ENCODE peak calls at places on chromosomes 4 and X, in eight cellular contexts. X is right lobe of liver, O is dorsolateral prefrontal cortex, I is heart left ventricle, R is uterus, Q is lung, L is progenitor cell of endocrine pancreas, N is endothelial cell. A is an unnamed sample.

GRCh38 chr4:48341776-48342558 is 638 bp downstream of the SLAIN2 start:
- DNase-seq in X (peak; percentile 76), O (peak; percentile 28), I (peak; percentile 71), R (peak; percentile 51), Q (peak; percentile 62), L (peak; percentile 56), N (peak; percentile 68), A (peak; percentile 59)

GRCh38 chr4:914531-914930 is 17.6 kb downstream of the GAK start:
- DNase-seq in X (peak; percentile 29), O (no peak), I (peak; percentile 4), R (no peak), Q (no peak), L (no peak), N (no peak), A (no peak)

GRCh38 chrX:97367149-97367548 is 483.4 kb downstream of the RPA4 start:
- DNase-seq in X (no peak), O (no peak), I (no peak), R (no peak), Q (no peak), L (no peak), N (no peak), A (no peak)

GRCh38 chr4:172134536-172134935 is 321.3 kb downstream of the GALNTL6 start:
- DNase-seq in X (no peak), O (no peak), I (no peak), R (no peak), Q (no peak), L (no peak), N (no peak), A (no peak)

GRCh38 chr4:163649557-163650091 is 155.1 kb downstream of the TMA16 start:
- DNase-seq in X (no peak), O (no peak), I (no peak), R (no peak), Q (no peak), L (no peak), N (no peak), A (no peak)

GRCh38 chrX:38939067-38939466 is 137.8 kb downstream of the MID1IP1 start:
- DNase-seq in X (no peak), O (no peak), I (no peak), R (peak; percentile 22), Q (no peak), L (no peak), N (no peak), A (no peak)

GRCh38 chr4:2259036-2259540 is 2.8 kb downstream of the MXD4 start:
- DNase-seq in X (no peak), O (no peak), I (no peak), R (peak; percentile 32), Q (no peak), L (peak; percentile 8), N (no peak), A (no peak)

GRCh38 chrX:46255066-46255465 is 290.2 kb downstream of the ZNF674 start:
- DNase-seq in X (no peak), O (no peak), I (no peak), R (no peak), Q (no peak), L (no peak), N (no peak), A (no peak)

GRCh38 chr4:179415842-179416223 is 1973.6 kb upstream of the AGA start:
- DNase-seq in X (no peak), O (no peak), I (no peak), R (no peak), Q (no peak), L (no peak), N (no peak), A (no peak)

GRCh38 chrX:148634591-148634990 is 134.2 kb downstream of the AFF2 start:
- DNase-seq in X (no peak), O (no peak), I (no peak), R (no peak), Q (no peak), L (no peak), N (no peak), A (no peak)

GRCh38 chrX:71543316-71543715 is 10.4 kb downstream of the OGT start:
- DNase-seq in X (no peak), O (no peak), I (no peak), R (no peak), Q (no peak), L (no peak), N (no peak), A (no peak)

GRCh38 chr4:13698296-13698695 is 70.8 kb upstream of the BOD1L1 start:
- DNase-seq in X (no peak), O (no peak), I (no peak), R (no peak), Q (no peak), L (no peak), N (no peak), A (no peak)

GRCh38 chrX:1390621-1391369 is 1.1 kb downstream of the SLC25A6 start:
- DNase-seq in X (peak; percentile 55), O (peak; percentile 6), I (peak; percentile 43), R (no peak), Q (no peak), L (no peak), N (no peak), A (no peak)

GRCh38 chrX:9832811-9833210 is 46.6 kb downstream of the SHROOM2 start:
- DNase-seq in X (no peak), O (no peak), I (no peak), R (no peak), Q (no peak), L (no peak), N (peak; percentile 7), A (no peak)

GRCh38 chr4:184792950-184793555 is 32.7 kb downstream of the ACSL1 start:
- DNase-seq in X (no peak), O (no peak), I (no peak), R (no peak), Q (no peak), L (no peak), N (no peak), A (no peak)

GRCh38 chr4:126766266-126766665 is 866.5 kb upstream of the INTU start:
- DNase-seq in X (peak; percentile 59), O (no peak), I (no peak), R (no peak), Q (no peak), L (no peak), N (no peak), A (no peak)

GRCh38 chrX:55142919-55143310 is 54.1 kb downstream of the PAGE2 start:
- DNase-seq in X (no peak), O (no peak), I (no peak), R (no peak), Q (no peak), L (no peak), N (no peak), A (no peak)

GRCh38 chr4:11566440-11567022 is 137.8 kb upstream of the HS3ST1 start:
- DNase-seq in X (no peak), O (no peak), I (no peak), R (no peak), Q (no peak), L (no peak), N (no peak), A (no peak)

GRCh38 chr4:11565213-11565612 is 136.5 kb upstream of the HS3ST1 start:
- DNase-seq in X (no peak), O (no peak), I (no peak), R (no peak), Q (no peak), L (no peak), N (no peak), A (no peak)

GRCh38 chr4:11568511-11568910 is 139.8 kb upstream of the HS3ST1 start:
- DNase-seq in X (no peak), O (no peak), I (no peak), R (no peak), Q (no peak), L (no peak), N (no peak), A (no peak)

DNA sequence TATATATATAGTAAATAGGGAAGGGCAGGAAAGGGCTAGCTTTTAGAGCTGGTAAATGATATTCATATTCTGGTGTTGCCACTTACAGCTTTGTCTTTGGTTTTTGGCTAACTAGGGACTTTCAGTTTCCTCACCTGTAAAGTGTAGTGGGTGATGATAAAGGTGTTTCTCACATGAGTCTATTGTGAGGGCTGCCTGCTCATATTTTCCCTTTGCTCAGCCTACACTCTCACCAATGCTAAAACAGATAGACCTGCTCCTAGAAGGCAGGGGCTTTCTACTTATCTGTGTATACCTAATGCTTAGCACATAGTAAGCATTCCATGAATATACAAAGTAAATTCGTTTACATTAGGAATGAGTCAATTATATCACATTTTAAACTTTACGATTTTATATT is 137.2 kb upstream of the HS3ST1 start:
- DNase-seq in X (no peak), O (no peak), I (no peak), R (no peak), Q (no peak), L (no peak), N (no peak), A (no peak)
- TF ChIP-seq CTCF in X (no peak), O (no peak), I (no peak), R (no peak), Q (no peak), L (no peak), N (no peak), A (no peak)

GRCh38 chr4:56641494-56642051 is 39.5 kb downstream of the HOPX start:
- DNase-seq in X (no peak), O (no peak), I (no peak), R (no peak), Q (no peak), L (no peak), N (no peak), A (no peak)
- TF ChIP-seq CTCF in X (no peak), O (no peak), I (no peak), R (no peak), Q (no peak), L (no peak), N (no peak), A (no peak)

DNA sequence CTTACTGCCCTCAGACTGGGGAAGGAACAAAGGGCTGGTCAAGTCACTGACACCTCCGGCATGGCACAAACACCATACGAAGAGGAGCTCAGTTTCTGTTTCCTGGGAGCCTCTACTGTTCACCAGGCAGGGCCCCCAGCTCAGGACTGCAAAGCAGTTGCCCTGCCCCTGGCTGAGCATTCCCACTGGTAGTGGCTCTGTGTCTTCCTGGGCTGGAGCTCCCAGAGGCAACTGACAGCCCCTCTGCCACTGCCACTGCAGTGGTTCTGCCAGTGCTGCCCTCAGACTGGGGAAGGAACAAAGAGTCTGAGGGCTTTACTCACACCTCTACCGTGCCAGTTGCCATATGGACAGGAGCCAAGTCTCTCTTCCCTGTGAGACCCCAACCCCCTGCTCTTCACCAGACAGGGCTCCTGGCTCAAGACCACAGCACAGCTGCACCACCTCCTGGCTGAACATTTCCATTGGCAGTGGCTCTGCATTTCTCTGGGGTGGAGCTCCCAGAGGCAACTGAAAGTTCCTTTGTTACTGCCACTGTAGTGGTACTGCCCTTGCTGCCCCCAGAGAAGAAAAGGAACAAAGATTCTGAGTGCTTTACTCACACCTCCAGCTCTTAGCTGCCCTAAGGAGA is 67.9 kb downstream of the SMARCA5 start:
- DNase-seq in X (no peak), O (no peak), I (no peak), R (no peak), Q (no peak), L (no peak), N (no peak), A (no peak)
- TF ChIP-seq CTCF in X (no peak), O (no peak), I (no peak), R (no peak), Q (no peak), L (no peak), N (no peak), A (no peak)

DNA sequence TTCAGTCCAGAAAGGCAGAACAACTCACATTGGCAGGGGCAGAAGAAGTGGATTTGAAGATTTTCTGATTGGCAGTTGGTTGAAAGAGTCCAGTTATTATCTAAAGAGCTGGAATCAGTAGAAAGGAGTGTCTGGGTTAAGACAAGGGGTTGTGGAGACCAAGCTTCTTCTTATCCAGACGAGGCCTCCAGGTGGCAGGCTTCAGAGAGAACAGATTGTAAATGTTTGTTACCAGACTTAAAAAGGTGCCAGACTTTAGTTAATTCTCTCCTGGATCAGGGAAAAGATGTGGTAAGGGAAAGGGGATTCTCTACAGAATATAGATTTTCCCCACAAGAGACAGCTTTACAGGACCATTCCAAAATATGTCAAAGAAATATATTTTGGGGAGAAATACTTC is 36.7 kb upstream of the TLR3 start:
- DNase-seq in X (no peak), O (no peak), I (no peak), R (no peak), Q (no peak), L (no peak), N (no peak), A (no peak)
- TF ChIP-seq CTCF in X (peak; percentile 21), O (no peak), I (peak; percentile 13), R (no peak), Q (no peak), L (peak; percentile 21), N (no peak), A (no peak)